ENCODE peak calls at places on chromosome 2, in four cellular contexts. H is A549, A is HepG2, X is K562. T is an unnamed sample.

GRCh38 chr2:215751200-215751910 is 262.0 kb downstream of the MREG start:
- DNase-seq in H (no peak), A (peak), X (no peak), T (no peak)

GRCh38 chr2:239763433-239764097 is 261.6 kb downstream of the NDUFA10 start:
- DNase-seq in H (no peak), A (no peak), X (no peak), T (no peak)

GRCh38 chr2:191618789-191619185 is 59.1 kb upstream of the NABP1 start:
- DNase-seq in H (no peak), A (no peak), X (no peak), T (no peak)

GRCh38 chr2:102703748-102704147 is 58.1 kb upstream of the TMEM182 start:
- DNase-seq in H (peak), A (peak), X (peak), T (peak)

GRCh38 chr2:101003278-101003775 is 1.2 kb downstream of the RPL31 start:
- DNase-seq in H (no peak), A (peak), X (peak), T (no peak)

GRCh38 chr2:199997296-199997695 is 41.9 kb downstream of the MAIP1 start:
- DNase-seq in H (no peak), A (no peak), X (no peak), T (no peak)

GRCh38 chr2:51673628-51674027 is 641.7 kb upstream of the NRXN1 start:
- DNase-seq in H (no peak), A (no peak), X (no peak), T (no peak)

GRCh38 chr2:5453648-5454390 is 238.4 kb upstream of the SOX11 start:
- DNase-seq in H (no peak), A (no peak), X (no peak), T (no peak)

GRCh38 chr2:162293122-162293781 is 25.2 kb downstream of the IFIH1 start:
- DNase-seq in H (no peak), A (no peak), X (no peak), T (no peak)

GRCh38 chr2:86298411-86299390 is 38.7 kb downstream of the REEP1 start:
- DNase-seq in H (peak), A (peak), X (no peak), T (no peak)

GRCh38 chr2:121748202-121748601 is 7.2 kb upstream of the TSN start:
- DNase-seq in H (no peak), A (peak), X (peak), T (peak)

GRCh38 chr2:59790186-59791142 is 763.0 kb downstream of the BCL11A start:
- DNase-seq in H (no peak), A (no peak), X (no peak), T (no peak)

GRCh38 chr2:108535380-108535677 is 1.1 kb downstream of the LIMS1 start:
- DNase-seq in H (no peak), A (no peak), X (no peak), T (peak)

GRCh38 chr2:20650412-20650879 is 452 bp downstream of the HS1BP3 start:
- DNase-seq in H (peak), A (no peak), X (peak), T (peak)

GRCh38 chr2:101230541-101230993 is 22.1 kb upstream of the CNOT11 start:
- DNase-seq in H (no peak), A (peak), X (no peak), T (no peak)

GRCh38 chr2:317501-318424 is 29.9 kb upstream of the ALKAL2 start:
- DNase-seq in H (no peak), A (no peak), X (peak), T (peak)

GRCh38 chr2:176088048-176088936 is 4.2 kb upstream of the HOXD13 start:
- DNase-seq in H (no peak), A (peak), X (peak), T (peak)

GRCh38 chr2:28621172-28622100 is 125.6 kb downstream of the PLB1 start:
- DNase-seq in H (peak), A (peak), X (peak), T (peak)

GRCh38 chr2:74130211-74130995 is 17.3 kb downstream of the BOLA3 start:
- DNase-seq in H (no peak), A (no peak), X (no peak), T (no peak)

GRCh38 chr2:67627456-67627855 is 230.3 kb downstream of the ETAA1 start:
- DNase-seq in H (no peak), A (no peak), X (no peak), T (no peak)

GRCh38 chr2:101558740-101559508 is 84.0 kb upstream of the RFX8 start:
- DNase-seq in H (no peak), A (peak), X (no peak), T (no peak)

GRCh38 chr2:37617119-37617892 is 54.1 kb downstream of the CDC42EP3 start:
- DNase-seq in H (no peak), A (no peak), X (no peak), T (no peak)

GRCh38 chr2:148529745-148530144 is 114.8 kb upstream of the EPC2 start:
- DNase-seq in H (no peak), A (no peak), X (no peak), T (no peak)

GRCh38 chr2:5978352-5978751 is 286.2 kb downstream of the SOX11 start:
- DNase-seq in H (no peak), A (no peak), X (no peak), T (no peak)

GRCh38 chr2:239831272-239831731 is 193.8 kb downstream of the NDUFA10 start:
- DNase-seq in H (no peak), A (no peak), X (no peak), T (no peak)

GRCh38 chr2:141015339-141016047 is 1115.3 kb downstream of the LRP1B start:
- DNase-seq in H (no peak), A (no peak), X (no peak), T (no peak)

GRCh38 chr2:27303093-27304025 is 4.9 kb downstream of the UCN start:
- DNase-seq in H (peak), A (peak), X (peak), T (peak)

GRCh38 chr2:234514873-234515638 is 18.2 kb upstream of the ARL4C start:
- DNase-seq in H (no peak), A (no peak), X (no peak), T (no peak)

GRCh38 chr2:234517971-234518370 is 21.1 kb upstream of the ARL4C start:
- DNase-seq in H (no peak), A (no peak), X (no peak), T (no peak)

GRCh38 chr2:234514099-234514498 is 17.2 kb upstream of the ARL4C start:
- DNase-seq in H (no peak), A (no peak), X (no peak), T (no peak)

GRCh38 chr2:234521536-234521935 is 24.7 kb upstream of the ARL4C start:
- DNase-seq in H (no peak), A (no peak), X (no peak), T (no peak)

GRCh38 chr2:234518986-234519642 is 22.2 kb upstream of the ARL4C start:
- DNase-seq in H (no peak), A (no peak), X (no peak), T (no peak)
- TF ChIP-seq MYC in H (no peak), A (no peak), X (no peak), T (no peak)

DNA sequence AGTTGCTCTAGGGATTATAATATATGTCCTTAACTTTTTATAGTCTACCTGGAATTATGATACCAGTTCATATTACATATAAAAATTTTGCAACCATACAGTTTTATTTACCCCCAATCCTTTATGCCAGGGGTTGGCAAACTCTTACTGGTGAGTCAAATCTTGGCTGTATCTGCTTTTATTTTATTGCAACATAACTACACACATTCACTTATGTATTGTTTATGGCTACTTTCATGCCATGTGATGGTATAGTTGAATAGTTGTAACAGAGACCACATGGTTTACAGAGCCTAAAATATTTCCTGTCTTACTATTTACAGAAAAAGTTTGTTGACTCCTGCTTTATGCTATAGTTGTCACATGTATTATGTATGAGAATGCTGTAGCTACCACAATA is 25.8 kb upstream of the DLX2 start:
- DNase-seq in H (no peak), A (no peak), X (no peak), T (no peak)
- TF ChIP-seq MYC in H (no peak), A (no peak), X (no peak), T (no peak)

GRCh38 chr2:118616432-118616831 is 231.0 kb downstream of the EN1 start:
- DNase-seq in H (no peak), A (no peak), X (no peak), T (no peak)

GRCh38 chr2:118618279-118618678 is 229.2 kb downstream of the EN1 start:
- DNase-seq in H (no peak), A (no peak), X (no peak), T (no peak)

GRCh38 chr2:118613742-118614141 is 233.7 kb downstream of the EN1 start:
- DNase-seq in H (no peak), A (no peak), X (no peak), T (no peak)

GRCh38 chr2:118609138-118609537 is 238.3 kb downstream of the EN1 start:
- DNase-seq in H (no peak), A (no peak), X (no peak), T (no peak)

GRCh38 chr2:118614856-118615255 is 232.6 kb downstream of the EN1 start:
- DNase-seq in H (no peak), A (no peak), X (no peak), T (peak)
- TF ChIP-seq MYC in H (no peak), A (no peak), X (no peak), T (no peak)

DNA sequence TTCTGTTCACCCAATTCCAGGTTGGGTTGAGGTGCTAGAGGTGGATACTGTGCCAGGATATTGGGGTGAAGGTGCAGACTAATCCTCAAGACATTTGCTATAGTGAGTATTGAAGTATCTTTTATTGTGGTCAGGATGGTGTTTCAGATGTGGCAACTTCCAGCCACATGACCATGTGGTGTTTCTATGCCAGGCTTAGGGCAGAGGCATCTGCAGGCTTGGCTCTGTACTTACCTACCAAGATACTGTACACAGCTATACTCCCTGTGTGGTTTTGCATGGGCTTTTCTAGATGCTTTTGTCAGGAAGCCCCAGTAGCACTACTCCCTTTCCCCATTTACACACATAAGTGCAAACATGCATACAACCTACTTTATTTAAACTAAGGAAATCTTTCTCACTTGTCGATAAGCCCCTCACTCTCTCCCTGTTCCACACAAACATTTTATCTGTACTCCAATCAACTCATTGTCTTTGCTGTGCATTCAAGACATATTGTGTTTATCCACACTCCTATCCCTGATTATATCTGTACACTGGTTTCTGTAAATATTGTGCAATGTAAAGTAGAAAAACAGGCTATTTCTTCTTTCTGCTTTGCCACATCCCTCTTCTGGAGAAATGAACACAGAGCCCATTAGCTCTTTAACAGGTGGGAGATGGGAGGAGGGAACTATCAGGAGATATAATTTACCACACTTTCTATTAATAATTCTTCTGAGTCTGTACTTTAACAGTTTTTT is 12.3 kb downstream of the ARL6IP6 start:
- DNase-seq in H (no peak), A (no peak), X (no peak), T (peak)
- TF ChIP-seq MYC in H (no peak), A (no peak), X (no peak), T (peak)

DNA sequence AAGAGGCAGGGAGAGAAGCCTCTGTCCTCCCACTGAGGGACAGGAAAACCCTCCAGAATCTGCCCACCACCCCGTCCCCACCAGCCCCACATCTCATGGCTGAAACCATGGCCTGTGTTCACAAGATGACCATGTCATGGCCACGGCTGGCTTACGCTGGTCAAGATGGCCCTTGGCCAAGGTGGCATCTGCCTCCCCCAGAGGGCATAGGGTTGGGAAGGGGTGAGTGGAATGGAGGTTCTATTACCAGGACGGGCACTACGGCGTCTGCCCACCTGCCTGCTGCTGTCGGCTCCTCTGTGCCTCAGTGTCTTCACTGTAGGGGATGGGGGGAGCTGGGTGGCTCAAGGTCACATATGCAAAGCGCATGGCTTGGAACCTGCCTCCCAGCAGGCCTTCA is 19.8 kb downstream of the ODC1 start:
- DNase-seq in H (no peak), A (no peak), X (no peak), T (no peak)
- TF ChIP-seq MYC in H (no peak), A (no peak), X (no peak), T (no peak)

GRCh38 chr2:47218066-47218581 is 63.0 kb upstream of the STPG4 start:
- DNase-seq in H (no peak), A (no peak), X (no peak), T (peak)
- TF ChIP-seq MYC in H (no peak), A (no peak), X (no peak), T (no peak)

DNA sequence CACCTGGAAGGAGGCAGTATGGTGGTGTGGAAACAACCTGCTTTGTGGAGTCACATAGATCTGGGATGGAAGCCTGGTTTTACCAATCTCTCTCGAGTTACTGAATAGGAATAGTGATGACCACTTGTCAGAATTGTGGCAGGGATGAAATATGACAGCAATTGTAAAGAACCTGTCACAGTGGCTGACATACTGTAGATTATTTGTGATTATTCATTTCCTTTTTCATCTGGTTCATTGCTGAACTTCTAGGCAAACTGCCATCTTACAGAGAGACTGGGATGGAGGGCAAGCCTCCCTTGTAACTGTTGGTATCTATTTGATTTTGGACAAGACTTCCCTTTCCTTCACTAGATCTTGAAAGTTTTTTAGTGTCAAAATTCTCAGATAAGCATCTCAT is 42.0 kb downstream of the FMNL2 start:
- DNase-seq in H (no peak), A (no peak), X (no peak), T (no peak)
- TF ChIP-seq MYC in H (no peak), A (no peak), X (no peak), T (no peak)

GRCh38 chr2:70420005-70420580 is 118.2 kb upstream of the FAM136A start:
- DNase-seq in H (no peak), A (no peak), X (no peak), T (no peak)
- TF ChIP-seq MYC in H (no peak), A (no peak), X (no peak), T (no peak)

GRCh38 chr2:117980783-117981676 is 32.8 kb downstream of the CCDC93 start:
- DNase-seq in H (no peak), A (no peak), X (no peak), T (peak)
- TF ChIP-seq MYC in H (no peak), A (no peak), X (no peak), T (no peak)

DNA sequence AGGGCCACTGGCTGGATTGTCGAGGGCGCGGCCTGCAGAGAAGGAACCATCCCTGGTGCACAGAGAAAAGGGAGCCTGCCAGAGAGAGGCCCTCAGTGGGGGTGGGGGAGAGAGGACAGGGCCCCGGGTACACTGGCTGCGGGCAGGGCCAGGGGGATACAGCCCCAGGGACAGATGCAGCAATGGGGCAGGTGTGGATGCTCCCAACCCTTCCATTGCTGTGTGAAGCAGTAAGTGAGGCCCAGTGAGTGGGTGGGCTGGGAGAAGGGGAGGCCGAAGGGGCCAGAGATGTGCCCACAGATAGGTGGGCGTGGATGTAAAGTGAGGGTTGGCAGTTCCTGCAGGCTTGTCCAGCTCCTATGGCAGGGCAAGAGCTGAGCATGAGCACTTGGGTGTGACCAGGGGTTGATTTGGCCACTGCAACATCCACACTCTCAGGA is 7.4 kb downstream of the AGXT start:
- DNase-seq in H (no peak), A (no peak), X (no peak), T (no peak)
- TF ChIP-seq MYC in H (no peak), A (no peak), X (no peak), T (no peak)

T was measured in NB4.